ENCODE peak calls at places on chromosome 14, in eight cellular contexts. H, U, Z, Q, R, P, F and J are unnamed samples.

GRCh38 chr14:20757963-20758362 is 10.2 kb upstream of the EDDM3B start:
- DNase-seq in F (no peak), Z (no peak), P (no peak), R (no peak), Q (no peak), H (no peak), U (peak; percentile 11), J (no peak)

GRCh38 chr14:105474478-105475268 is at the start of gene CRIP2:
- DNase-seq in P (peak; percentile 51), F (no peak), R (no peak), Q (no peak), H (peak; percentile 68), Z (peak; percentile 41), U (no peak), J (no peak)

GRCh38 chr14:72665259-72665658 is 228.6 kb downstream of the DPF3 start:
- DNase-seq in P (peak; percentile 97), U (no peak), Z (peak; percentile 100), R (peak; percentile 96), Q (no peak), H (no peak), F (peak; percentile 97), J (no peak)

GRCh38 chr14:65206448-65207096 is 104.3 kb upstream of the MAX start:
- DNase-seq in H (no peak), F (peak; percentile 56), Z (peak; percentile 86), Q (no peak), U (no peak), R (peak; percentile 58), P (peak; percentile 39), J (no peak)

GRCh38 chr14:44204061-44204815 is 302.8 kb downstream of the FSCB start:
- DNase-seq in Q (no peak), U (no peak), R (no peak), H (no peak), Z (peak; percentile 3), P (peak; percentile 61), F (no peak), J (no peak)

GRCh38 chr14:26332966-26333365 is 264.9 kb downstream of the NOVA1 start:
- DNase-seq in Q (no peak), Z (no peak), U (no peak), F (no peak), H (no peak), R (no peak), P (peak; percentile 28), J (no peak)

GRCh38 chr14:58738189-58738836 is 100.6 kb downstream of the DACT1 start:
- DNase-seq in U (no peak), H (no peak), R (peak; percentile 78), Q (no peak), Z (peak; percentile 96), F (peak; percentile 88), P (peak; percentile 81), J (no peak)

GRCh38 chr14:100662850-100663527 is 63.7 kb upstream of the DLK1 start:
- DNase-seq in Q (peak; percentile 75), F (no peak), U (peak; percentile 29), Z (peak; percentile 43), R (no peak), H (peak; percentile 4), P (peak; percentile 75), J (no peak)

GRCh38 chr14:28603606-28604005 is 163.0 kb upstream of the FOXG1 start:
- DNase-seq in U (no peak), P (peak; percentile 60), Q (no peak), R (no peak), Z (peak; percentile 22), H (no peak), F (no peak), J (peak; percentile 13)

GRCh38 chr14:85093631-85094330 is 436.2 kb upstream of the FLRT2 start:
- DNase-seq in H (no peak), Z (peak; percentile 74), F (no peak), Q (no peak), R (no peak), U (no peak), P (peak; percentile 8), J (no peak)

GRCh38 chr14:62126885-62127478 is 364.8 kb downstream of the SNAPC1 start:
- DNase-seq in Q (no peak), P (peak; percentile 78), U (no peak), F (peak; percentile 12), Z (peak; percentile 41), H (no peak), R (peak; percentile 32), J (peak; percentile 36)

GRCh38 chr14:72049462-72049861 is 117.2 kb downstream of the RGS6 start:
- DNase-seq in F (no peak), R (no peak), P (no peak), Z (peak; percentile 0), U (no peak), H (no peak), Q (no peak), J (no peak)

GRCh38 chr14:69880051-69880487 is 853 bp downstream of the SMOC1 start:
- DNase-seq in U (no peak), F (no peak), R (no peak), P (no peak), H (no peak), Z (no peak), Q (no peak), J (no peak)

GRCh38 chr14:38611928-38612327 is 356.0 kb upstream of the CLEC14A start:
- DNase-seq in Z (no peak), U (no peak), H (no peak), F (no peak), P (no peak), R (no peak), Q (no peak), J (no peak)

GRCh38 chr14:63357841-63358240 is 39.1 kb upstream of the GPHB5 start:
- DNase-seq in Q (no peak), Z (no peak), R (no peak), P (no peak), H (no peak), F (no peak), U (no peak), J (no peak)

GRCh38 chr14:63362305-63362914 is 43.7 kb upstream of the GPHB5 start:
- DNase-seq in F (no peak), R (no peak), P (no peak), H (no peak), U (no peak), Z (no peak), Q (no peak), J (no peak)

DNA sequence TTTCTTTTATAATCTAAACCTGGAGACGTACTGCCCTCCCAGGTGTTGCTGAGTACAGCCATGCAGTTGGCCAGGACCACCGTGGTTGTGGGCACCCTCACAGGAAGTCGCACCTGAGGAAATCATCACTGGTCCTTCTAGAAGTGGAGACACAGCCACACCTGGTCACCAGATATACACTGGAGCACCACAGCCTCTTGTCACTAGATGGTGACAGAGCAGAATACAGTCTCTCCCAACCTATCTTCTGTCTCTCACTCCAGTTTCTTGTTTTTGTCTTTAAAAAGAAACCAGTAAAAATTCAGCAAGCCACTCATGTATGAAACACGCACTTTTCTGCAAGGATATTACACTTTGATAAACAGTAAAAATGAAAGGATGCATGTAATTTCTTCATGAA is 43.1 kb upstream of the GPHB5 start:
- DNase-seq in P (no peak), Q (no peak), F (no peak), Z (no peak), H (no peak), U (no peak), R (no peak), J (no peak)
- TF ChIP-seq CTCF in P (no peak), Q (no peak), F (no peak), Z (no peak), H (no peak), U (no peak), R (no peak), J (peak; percentile 17)

GRCh38 chr14:102819176-102819628 is 42.0 kb downstream of the TRAF3 start:
- DNase-seq in R (no peak), U (no peak), H (no peak), Q (no peak), Z (no peak), P (no peak), F (no peak), J (no peak)
- H3K4me3 ChIP-seq in R (no peak overlapping the region), U (no peak overlapping the region), H (no peak overlapping the region), Q (no peak overlapping the region), Z (no peak overlapping the region), P (no peak overlapping the region), F (no peak overlapping the region), J (no peak overlapping the region)

DNA sequence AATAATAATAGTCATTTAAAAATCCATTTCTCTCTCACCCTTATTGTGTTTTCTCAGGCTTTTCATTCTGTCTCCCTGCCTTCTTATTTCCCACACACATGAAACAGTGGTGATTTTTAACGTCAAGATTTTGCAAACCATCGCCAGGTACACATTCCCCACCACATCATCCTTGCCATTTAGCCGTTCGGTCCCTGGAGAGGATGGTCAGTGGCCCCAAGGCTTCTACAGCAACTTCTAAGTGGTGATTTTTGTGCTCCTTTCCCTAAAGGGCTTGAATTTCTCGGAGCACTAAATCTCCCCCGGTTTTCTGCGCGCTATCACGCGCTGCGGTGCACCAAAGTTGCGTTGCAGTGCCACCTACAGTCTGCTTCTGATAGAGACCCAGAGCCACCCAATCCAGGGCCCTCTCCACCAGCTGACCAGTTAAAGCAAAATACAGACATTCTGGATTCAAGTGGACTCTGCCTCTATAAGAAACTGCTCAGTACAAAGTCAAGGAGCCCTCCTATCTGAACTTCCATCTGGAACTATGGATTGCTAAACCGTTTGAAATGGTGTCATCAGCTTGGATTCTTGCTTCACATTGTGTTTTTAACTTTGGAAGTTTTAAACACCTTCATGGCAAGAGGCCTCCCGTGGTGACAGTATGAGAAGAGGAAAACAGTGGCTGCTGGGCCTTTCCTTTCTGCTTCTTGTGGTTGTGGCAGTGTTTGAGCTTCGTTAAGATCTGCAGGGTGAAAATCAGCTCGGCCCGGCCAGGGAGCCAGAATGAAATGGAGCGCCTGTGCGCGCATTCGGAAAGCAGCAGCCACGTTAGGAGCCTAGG is 234.0 kb downstream of the SPTSSA start:
- DNase-seq in Z (peak; percentile 49), Q (peak; percentile 69), P (peak; percentile 66), H (peak; percentile 50), F (peak; percentile 27), U (peak; percentile 26), R (peak; percentile 4), J (no peak)
- TF ChIP-seq CTCF in Z (peak; percentile 77), Q (peak; percentile 85), P (peak; percentile 74), H (peak; percentile 80), F (peak; percentile 82), U (peak; percentile 44), R (peak; percentile 79), J (peak; percentile 77)

DNA sequence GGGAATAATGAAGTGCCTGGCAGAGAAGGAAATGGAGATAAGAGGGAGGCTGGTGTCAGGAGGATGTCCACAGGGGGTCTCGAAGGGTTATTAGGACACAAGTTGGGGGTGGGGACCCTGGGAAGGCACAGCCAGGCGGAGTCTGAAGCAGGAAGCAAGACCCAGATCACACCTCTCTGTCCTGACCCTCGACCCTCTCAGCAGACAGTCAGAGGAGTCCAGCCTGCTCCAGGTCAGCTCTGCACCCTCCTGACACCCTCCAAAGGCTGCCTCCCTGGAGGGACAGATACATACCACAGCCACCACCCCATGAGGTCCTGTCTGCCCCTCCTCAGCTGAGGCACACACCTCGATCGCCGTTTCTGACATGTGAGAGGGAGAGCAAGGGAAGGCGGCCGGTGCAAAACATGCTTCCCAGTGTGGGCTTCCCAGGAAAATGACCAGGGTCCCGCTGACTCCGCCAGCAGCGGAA is 9.0 kb downstream of the BCL11B start:
- DNase-seq in Q (no peak), R (no peak), U (no peak), H (no peak), P (no peak), F (no peak), Z (no peak), J (no peak)
- H3K4me3 ChIP-seq in Q (no peak overlapping the region), R (no peak overlapping the region), U (peak overlapping the region; percentile 87), H (no peak overlapping the region), P (no peak overlapping the region), F (no peak overlapping the region), Z (no peak overlapping the region), J (no peak overlapping the region)

GRCh38 chr14:95683793-95684192 is 2.4 kb upstream of the TCL1B start:
- DNase-seq in H (no peak), F (no peak), R (no peak), U (no peak), Q (no peak), Z (no peak), P (no peak), J (no peak)
- TF ChIP-seq CTCF in H (peak; percentile 45), F (peak; percentile 42), R (peak; percentile 8), U (peak; percentile 21), Q (peak; percentile 46), Z (peak; percentile 20), P (peak; percentile 6), J (peak; percentile 61)